ENCODE peak calls at places on chromosomes 5 and 9, in seven cellular contexts. D, O, G, V, K, P and X are unnamed samples.

GRCh38 chr9:95045751-95046150 is 271.8 kb downstream of the FANCC start:
- DNase-seq in D (no peak), P (no peak), K (no peak), G (no peak), V (no peak), O (peak; percentile 69), X (peak; percentile 60)

GRCh38 chr9:34796924-34797323 is 87.0 kb upstream of the CCL21 start:
- DNase-seq in P (no peak), O (no peak), G (no peak), D (no peak), V (no peak), K (no peak), X (no peak)

GRCh38 chr5:71782393-71782770 is 63.3 kb downstream of the CARTPT start:
- DNase-seq in K (no peak), G (no peak), D (no peak), P (no peak), O (no peak), V (no peak), X (no peak)

GRCh38 chr9:37529111-37529510 is 43.4 kb downstream of the POLR1E start:
- DNase-seq in K (no peak), D (no peak), O (no peak), V (no peak), G (no peak), P (no peak), X (peak; percentile 45)

GRCh38 chr5:58088941-58089340 is 370.9 kb downstream of the PLK2 start:
- DNase-seq in G (no peak), O (peak; percentile 46), D (no peak), P (no peak), K (no peak), V (no peak), X (no peak)

GRCh38 chr5:41270423-41271251 is 57.3 kb upstream of the C6 start:
- DNase-seq in O (peak; percentile 66), V (peak; percentile 31), K (peak; percentile 18), G (peak; percentile 71), P (peak; percentile 46), D (peak; percentile 43), X (peak; percentile 30)

GRCh38 chr9:6271508-6272228 is 56.1 kb downstream of the IL33 start:
- DNase-seq in V (no peak), K (no peak), G (no peak), D (no peak), P (no peak), O (no peak), X (no peak)

GRCh38 chr9:9790216-9790872 is 822.5 kb downstream of the PTPRD start:
- DNase-seq in V (peak; percentile 33), K (peak; percentile 43), P (no peak), O (peak; percentile 37), D (peak; percentile 45), G (no peak), X (no peak)

GRCh38 chr9:93898502-93899426 is 56.4 kb downstream of the BARX1 start:
- DNase-seq in K (peak; percentile 4), G (peak; percentile 56), D (no peak), O (no peak), V (no peak), P (peak; percentile 15), X (no peak)

GRCh38 chr9:79233542-79233941 is 338.2 kb upstream of the TLE4 start:
- DNase-seq in G (no peak), O (peak; percentile 33), D (peak; percentile 33), V (no peak), K (peak; percentile 24), P (no peak), X (no peak)
- TF ChIP-seq CTCF in G (no peak), O (no peak), D (peak; percentile 54), V (no peak), K (peak; percentile 42), P (no peak), X (peak; percentile 26)

DNA sequence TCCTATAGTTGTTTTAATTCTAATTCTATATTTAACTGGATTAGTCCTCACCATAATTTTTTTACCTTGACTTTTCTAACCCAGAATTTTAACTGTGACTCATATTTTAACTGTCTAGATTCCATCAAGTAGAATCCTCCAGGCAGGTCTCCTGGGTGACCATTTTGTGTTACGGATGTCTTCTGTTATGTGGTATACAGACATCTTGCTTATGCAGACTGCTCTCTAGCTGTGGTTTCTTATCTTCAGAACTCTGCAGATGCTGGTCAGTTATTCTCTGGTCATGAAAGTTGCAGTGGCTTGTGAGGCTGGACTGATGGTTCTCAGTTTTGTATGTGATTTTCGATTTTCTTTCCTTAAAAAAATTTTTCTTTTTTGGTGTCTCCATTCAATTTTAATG is 139.4 kb downstream of the ATG10 start:
- DNase-seq in O (no peak), K (no peak), G (no peak), P (no peak), V (no peak), D (no peak), X (no peak)
- TF ChIP-seq EP300 in O (no peak), K (no peak), G (no peak), P (no peak), V (no peak), D (no peak), X (no peak)

DNA sequence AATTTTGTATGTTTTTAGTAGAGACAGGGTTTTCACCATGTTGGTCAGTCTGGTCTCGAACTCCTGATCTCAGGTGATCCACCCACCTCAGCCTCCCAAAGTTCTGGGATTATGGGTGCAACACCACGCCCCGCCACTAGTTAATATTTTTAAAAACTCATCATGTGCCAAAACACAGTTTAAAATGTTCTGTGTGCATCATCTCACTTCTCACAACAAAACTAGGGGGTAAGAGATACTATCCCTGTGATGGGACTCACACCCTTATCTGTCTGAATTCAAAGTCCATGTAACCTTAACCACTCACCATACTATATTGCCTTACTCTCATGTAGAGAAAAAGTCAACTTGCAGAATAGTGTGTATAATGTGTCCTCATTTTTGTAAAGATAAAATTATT is 2.6 kb downstream of the PKD2L2 start:
- DNase-seq in O (no peak), K (no peak), G (no peak), D (peak; percentile 7), V (no peak), P (no peak), X (no peak)
- TF ChIP-seq CTCF in O (no peak), K (peak; percentile 40), G (no peak), D (no peak), V (no peak), P (no peak), X (no peak)

GRCh38 chr5:9544502-9545300 is 1.2 kb downstream of the SEMA5A start:
- DNase-seq in G (peak; percentile 92), P (peak; percentile 88), D (peak; percentile 35), V (peak; percentile 67), K (peak; percentile 85), O (peak; percentile 59), X (peak; percentile 82)
- TF ChIP-seq EP300 in G (no peak), P (no peak), D (no peak), V (peak; percentile 69), K (no peak), O (no peak), X (no peak)

DNA sequence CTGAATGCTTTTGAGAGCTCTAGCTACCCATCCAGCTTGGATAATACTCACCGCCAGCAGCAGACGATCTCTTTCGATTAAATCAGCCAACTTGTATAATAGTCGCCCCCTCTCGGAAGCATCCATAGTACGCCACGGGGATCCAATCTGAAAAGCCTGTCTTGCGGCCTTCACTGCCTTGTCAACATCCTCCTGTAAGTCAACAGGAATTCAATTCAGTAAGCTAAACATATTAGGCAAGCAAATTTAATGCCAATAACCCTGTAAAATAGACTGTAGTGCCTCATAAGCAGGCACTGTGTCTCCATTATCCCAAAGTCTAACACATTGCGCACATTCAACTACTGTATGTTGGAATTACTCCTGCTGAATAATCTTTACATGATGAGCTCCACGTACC is 22.0 kb downstream of the ALDH1A1 start:
- DNase-seq in O (peak; percentile 87), G (no peak), P (no peak), V (no peak), D (no peak), K (peak; percentile 13), X (no peak)
- TF ChIP-seq CTCF in O (peak; percentile 60), G (no peak), P (no peak), V (no peak), D (no peak), K (peak; percentile 41), X (no peak)

GRCh38 chr5:76720988-76721569 is 5.2 kb downstream of the F2R start:
- DNase-seq in K (no peak), G (no peak), O (no peak), D (no peak), V (no peak), P (no peak), X (no peak)
- TF ChIP-seq EP300 in K (no peak), G (no peak), O (no peak), D (no peak), V (no peak), P (no peak), X (no peak)

GRCh38 chr5:111673896-111674626 is 82.9 kb downstream of the NREP start:
- DNase-seq in G (no peak), V (no peak), P (no peak), D (no peak), O (no peak), K (no peak), X (no peak)

GRCh38 chr5:111667128-111667756 is 89.8 kb downstream of the NREP start:
- DNase-seq in G (no peak), V (no peak), P (no peak), O (no peak), D (no peak), K (no peak), X (no peak)

GRCh38 chr5:111672126-111672525 is 84.9 kb downstream of the NREP start:
- DNase-seq in P (no peak), K (no peak), V (no peak), G (no peak), D (no peak), O (no peak), X (no peak)

GRCh38 chr5:111668713-111669112 is 88.3 kb downstream of the NREP start:
- DNase-seq in G (no peak), K (peak; percentile 27), V (no peak), P (no peak), D (no peak), O (no peak), X (no peak)

DNA sequence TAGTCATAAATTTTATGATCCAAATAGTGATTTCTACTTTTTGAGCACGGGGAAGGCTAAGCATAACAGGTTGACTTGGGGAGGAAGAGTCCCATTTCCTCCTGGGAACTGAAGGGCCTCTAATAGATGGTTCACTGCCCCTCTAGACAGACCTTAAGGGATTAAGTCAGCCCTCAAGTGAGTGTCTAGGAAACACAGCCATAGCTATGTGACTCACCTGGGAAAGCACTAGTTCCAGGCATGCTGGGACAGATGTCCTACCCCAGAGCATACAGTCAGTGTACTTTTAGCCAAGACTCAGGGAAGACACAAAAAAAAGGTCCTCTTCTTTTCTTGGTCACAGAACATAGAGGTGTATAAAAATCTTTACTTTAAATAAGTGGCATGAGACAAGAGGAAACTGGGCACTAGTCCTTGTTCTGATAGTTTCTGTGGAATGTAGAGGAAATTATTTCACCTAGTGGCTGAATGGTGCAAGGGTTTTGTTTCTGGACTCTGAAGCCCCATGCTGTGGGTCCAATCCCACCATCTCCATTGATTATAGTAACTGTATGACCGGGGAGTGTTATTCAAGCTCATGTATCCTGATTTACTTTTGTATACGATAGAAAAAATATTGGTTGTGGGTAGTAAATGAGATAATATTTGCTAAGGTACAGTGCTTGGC is 86.0 kb downstream of the NREP start:
- DNase-seq in G (no peak), V (no peak), D (no peak), P (no peak), O (no peak), K (no peak), X (no peak)
- TF ChIP-seq CTCF in G (no peak), V (no peak), D (no peak), P (no peak), O (no peak), K (peak; percentile 37), X (no peak)